ENCODE peak calls at places on chromosomes 4 and X, in six cellular contexts. W is CD8-positive, alpha-beta T cell; A is epithelial cell of esophagus; L is cardiac fibroblast; F is AG10803; O is suprapubic skin. S is an unnamed sample.

GRCh38 chr4:44845993-44846392 is 119.6 kb upstream of the GNPDA2 start:
- DNase-seq in W (no peak), F (no peak), A (no peak), O (no peak), L (no peak), S (no peak)

GRCh38 chr4:139319571-139319970 is 17.3 kb upstream of the NDUFC1 start:
- DNase-seq in L (no peak), O (no peak), W (no peak), A (no peak), F (no peak), S (no peak)

GRCh38 chr4:105520819-105521790 is 31.3 kb upstream of the ARHGEF38 start:
- DNase-seq in A (peak; percentile 61), F (peak; percentile 33), L (peak; percentile 63), O (no peak), W (no peak), S (peak; percentile 19)

GRCh38 chrX:1002611-1003010 is 209.8 kb downstream of the CRLF2 start:
- DNase-seq in L (no peak), W (no peak), O (no peak), A (no peak), F (no peak), S (no peak)

GRCh38 chr4:138090145-138090917 is 151.8 kb downstream of the SLC7A11 start:
- DNase-seq in W (no peak), O (no peak), A (peak; percentile 78), F (peak; percentile 78), L (peak; percentile 89), S (peak; percentile 19)

GRCh38 chr4:138113819-138114415 is 128.2 kb downstream of the SLC7A11 start:
- DNase-seq in F (peak; percentile 61), A (peak; percentile 71), W (no peak), O (no peak), L (peak; percentile 73), S (no peak)

GRCh38 chrX:13790206-13791131 is 26.4 kb downstream of the GPM6B start:
- DNase-seq in W (no peak), L (peak; percentile 9), O (no peak), A (peak; percentile 1), F (no peak), S (no peak)

GRCh38 chrX:68935362-68935761 is 106.5 kb downstream of the EFNB1 start:
- DNase-seq in L (no peak), W (no peak), O (peak; percentile 13), F (no peak), A (peak; percentile 65), S (no peak)

GRCh38 chrX:136586386-136586785 is 54.4 kb downstream of the VGLL1 start:
- DNase-seq in F (peak; percentile 0), A (peak; percentile 13), W (peak; percentile 32), O (no peak), L (peak; percentile 3), S (no peak)

GRCh38 chrX:119234931-119235555 is 1.0 kb upstream of the PGRMC1 start:
- DNase-seq in O (no peak), W (no peak), A (no peak), F (peak; percentile 80), L (no peak), S (no peak)

GRCh38 chr4:101199507-101200285 is 147.6 kb downstream of the PPP3CA start:
- DNase-seq in W (no peak), A (no peak), F (peak; percentile 62), O (no peak), L (peak; percentile 37), S (no peak)

GRCh38 chrX:16788477-16788876 is 2.2 kb downstream of the TXLNG start:
- DNase-seq in L (peak; percentile 37), A (peak; percentile 19), W (no peak), O (peak; percentile 74), F (peak; percentile 37), S (no peak)

GRCh38 chr4:147689062-147689461 is 5.1 kb upstream of the PRMT9 start:
- DNase-seq in F (no peak), O (no peak), L (no peak), A (no peak), W (no peak), S (no peak)

GRCh38 chr4:1170805-1171305 is 1.5 kb downstream of the SPON2 start:
- DNase-seq in O (peak; percentile 71), F (no peak), L (no peak), A (no peak), W (no peak), S (no peak)

GRCh38 chrX:38009641-38010040 is 3.3 kb downstream of the SYTL5 start:
- DNase-seq in F (no peak), L (no peak), O (no peak), W (no peak), A (no peak), S (no peak)

GRCh38 chr4:185709802-185710486 is 102.0 kb downstream of the SORBS2 start:
- DNase-seq in W (no peak), A (peak; percentile 90), L (peak; percentile 48), F (peak; percentile 20), O (no peak), S (no peak)

GRCh38 chr4:17273047-17273446 is 238.8 kb downstream of the QDPR start:
- DNase-seq in L (peak; percentile 28), O (no peak), F (peak; percentile 36), W (no peak), A (no peak), S (no peak)

GRCh38 chr4:67700119-67700873 is 659 bp downstream of the UBA6 start:
- DNase-seq in A (peak; percentile 64), L (no peak), F (peak; percentile 24), O (no peak), W (no peak), S (peak; percentile 18)

GRCh38 chr4:26267087-26267486 is 53.7 kb upstream of the RBPJ start:
- DNase-seq in F (peak; percentile 78), L (peak; percentile 64), W (no peak), A (no peak), O (peak; percentile 80), S (no peak)

GRCh38 chr4:34720563-34720962 is 1523.8 kb downstream of the ARAP2 start:
- DNase-seq in O (no peak), W (no peak), L (peak; percentile 70), A (peak; percentile 56), F (peak; percentile 52), S (no peak)

GRCh38 chr4:25158817-25159216 is 1.4 kb downstream of the SEPSECS start:
- DNase-seq in W (no peak), L (no peak), A (no peak), F (no peak), O (no peak), S (no peak)

GRCh38 chr4:17385403-17385802 is 126.5 kb downstream of the QDPR start:
- DNase-seq in W (no peak), O (no peak), L (peak; percentile 37), F (peak; percentile 44), A (peak; percentile 18), S (peak; percentile 29)

GRCh38 chr4:75141162-75141561 is 208.2 kb downstream of the PARM1 start:
- DNase-seq in L (no peak), W (no peak), A (peak; percentile 7), O (no peak), F (no peak), S (no peak)

GRCh38 chr4:98778206-98778605 is 119.8 kb upstream of the TSPAN5 start:
- DNase-seq in F (peak; percentile 59), A (peak; percentile 96), W (no peak), L (peak; percentile 83), O (no peak), S (no peak)

GRCh38 chr4:76194325-76194724 is 19.3 kb downstream of the SCARB2 start:
- DNase-seq in F (peak; percentile 90), W (no peak), A (peak; percentile 96), L (peak; percentile 95), O (no peak), S (no peak)

GRCh38 chrX:149950681-149951080 is 12.4 kb upstream of the EOLA2 start:
- DNase-seq in W (no peak), F (peak; percentile 63), O (no peak), A (peak; percentile 50), L (peak; percentile 73), S (no peak)

GRCh38 chr4:52979020-52979419 is 116.9 kb downstream of the RASL11B start:
- DNase-seq in F (no peak), L (no peak), O (no peak), W (no peak), A (no peak), S (no peak)

GRCh38 chr4:52983563-52984303 is 121.6 kb downstream of the RASL11B start:
- DNase-seq in F (peak; percentile 59), L (peak; percentile 75), O (no peak), A (peak; percentile 71), W (no peak), S (peak; percentile 8)

GRCh38 chr4:52984469-52984868 is 122.4 kb downstream of the RASL11B start:
- DNase-seq in L (peak; percentile 38), W (no peak), O (no peak), A (peak; percentile 38), F (peak; percentile 44), S (no peak)

GRCh38 chr4:52979821-52980590 is 117.9 kb downstream of the RASL11B start:
- DNase-seq in L (no peak), W (no peak), F (no peak), O (no peak), A (peak; percentile 68), S (no peak)

GRCh38 chr4:52982246-52982950 is 120.3 kb downstream of the RASL11B start:
- DNase-seq in W (no peak), O (no peak), A (peak; percentile 68), L (peak; percentile 79), F (peak; percentile 73), S (no peak)
- TF ChIP-seq CTCF in W (no peak), O (peak; percentile 54), A (peak; percentile 80), L (peak; percentile 67), F (peak; percentile 91), S (peak; percentile 33)

GRCh38 chrX:30955687-30956086 is 66.6 kb upstream of the TAB3 start:
- DNase-seq in W (no peak), A (no peak), F (no peak), O (no peak), L (no peak), S (no peak)
- H3K4me3 ChIP-seq in W (no peak overlapping the region), A (no peak overlapping the region), F (no peak overlapping the region), O (no peak overlapping the region), L (no peak overlapping the region), S (no peak overlapping the region)

GRCh38 chr4:59969909-59970308 is 1230.2 kb upstream of the ADGRL3 start:
- DNase-seq in F (no peak), A (no peak), O (no peak), W (no peak), L (no peak), S (no peak)

GRCh38 chr4:59968796-59969195 is 1231.3 kb upstream of the ADGRL3 start:
- DNase-seq in W (no peak), A (no peak), F (no peak), L (no peak), O (no peak), S (no peak)

GRCh38 chr4:59971952-59972351 is 1228.2 kb upstream of the ADGRL3 start:
- DNase-seq in O (no peak), A (no peak), L (no peak), F (no peak), W (no peak), S (no peak)

DNA sequence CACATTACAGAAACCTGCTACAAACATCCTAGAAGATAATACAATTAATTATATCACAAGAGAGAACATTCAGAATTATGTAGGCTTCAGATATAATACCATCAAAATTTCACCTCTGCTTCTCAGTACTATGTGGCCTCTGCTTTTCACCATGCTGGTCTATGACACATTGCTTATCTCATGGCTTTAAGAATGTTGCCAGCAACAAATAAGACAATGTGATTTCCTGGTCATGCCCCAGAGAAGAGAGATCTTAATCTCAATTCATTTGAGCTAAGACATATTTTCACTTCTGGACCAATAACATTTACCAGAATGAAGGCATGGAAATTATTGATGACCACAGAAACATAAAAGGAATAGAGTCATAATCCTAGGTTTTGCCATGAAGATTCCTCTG is 1233.4 kb upstream of the ADGRL3 start:
- DNase-seq in O (no peak), A (no peak), F (no peak), W (no peak), L (no peak), S (no peak)
- TF ChIP-seq CTCF in O (no peak), A (no peak), F (no peak), W (no peak), L (no peak), S (no peak)

GRCh38 chr4:157978680-157979361 is 194.0 kb downstream of the GASK1B start:
- DNase-seq in A (peak; percentile 68), F (peak; percentile 64), O (no peak), L (peak; percentile 81), W (peak; percentile 7), S (no peak)
- H3K4me3 ChIP-seq in A (no peak overlapping the region), F (peak overlapping the region; percentile 21), O (no peak overlapping the region), L (peak overlapping the region; percentile 18), W (no peak overlapping the region), S (no peak overlapping the region)